ENCODE peak calls at places on chromosomes 1 and 21, in four cellular contexts. E, F, K and R are unnamed samples.

GRCh38 chr1:178938281-178938958 is 67.5 kb upstream of the ANGPTL1 start:
- DNase-seq in K (peak; percentile 34), F (no peak), E (no peak), R (no peak)

GRCh38 chr1:20787100-20787774 is at the start of gene HP1BP3:
- DNase-seq in F (peak; percentile 81), K (peak; percentile 83), E (peak; percentile 83), R (peak; percentile 81)

GRCh38 chr1:180188103-180188506 is 33.4 kb downstream of the QSOX1 start:
- DNase-seq in K (peak; percentile 50), F (no peak), E (no peak), R (no peak)

GRCh38 chr1:158179301-158180041 is 1.2 kb upstream of the CD1D start:
- DNase-seq in E (no peak), K (no peak), F (no peak), R (no peak)

GRCh38 chr1:177966199-177966598 is 3.7 kb downstream of the SEC16B start:
- DNase-seq in K (no peak), E (no peak), F (no peak), R (no peak)

GRCh38 chr1:235679644-235680043 is 30.1 kb upstream of the GNG4 start:
- DNase-seq in E (no peak), F (no peak), K (no peak), R (no peak)

GRCh38 chr1:241447056-241447649 is 72.4 kb downstream of the FH start:
- DNase-seq in E (no peak), K (no peak), F (no peak), R (no peak)

GRCh38 chr1:184035719-184036516 is 1.6 kb downstream of the COLGALT2 start:
- DNase-seq in F (no peak), E (no peak), K (no peak), R (no peak)

GRCh38 chr1:11692899-11693590 is 1.5 kb downstream of the DRAXIN start:
- DNase-seq in F (no peak), E (no peak), K (no peak), R (no peak)

GRCh38 chr1:200767326-200767725 is 28.6 kb downstream of the CAMSAP2 start:
- DNase-seq in K (no peak), F (no peak), E (no peak), R (no peak)

GRCh38 chr1:54442185-54442584 is 36.0 kb upstream of the SSBP3 start:
- DNase-seq in E (no peak), K (no peak), F (no peak), R (no peak)

GRCh38 chr1:233082778-233083550 is 132.6 kb downstream of the NTPCR start:
- DNase-seq in F (no peak), E (no peak), K (no peak), R (no peak)

GRCh38 chr1:22131875-22132486 is 10.9 kb downstream of the WNT4 start:
- DNase-seq in K (no peak), E (no peak), F (peak; percentile 21), R (peak; percentile 72)

GRCh38 chr1:66271216-66271903 is 262.6 kb upstream of the SGIP1 start:
- DNase-seq in K (peak; percentile 82), E (peak; percentile 83), F (no peak), R (no peak)

GRCh38 chr1:176959461-176959860 is 205.1 kb downstream of the ASTN1 start:
- DNase-seq in F (no peak), E (no peak), K (no peak), R (no peak)

GRCh38 chr1:34511802-34512201 is 243.0 kb upstream of the GJB5 start:
- DNase-seq in F (no peak), E (no peak), K (no peak), R (no peak)

GRCh38 chr1:24110642-24111263 is 1.2 kb downstream of the MYOM3 start:
- DNase-seq in F (no peak), E (no peak), K (no peak), R (no peak)

GRCh38 chr21:35170244-35170756 is 121.2 kb upstream of the RUNX1 start:
- DNase-seq in K (no peak), F (no peak), E (no peak), R (no peak)

GRCh38 chr1:55006931-55007330 is 8.2 kb downstream of the BSND start:
- DNase-seq in F (no peak), E (no peak), K (no peak), R (no peak)

GRCh38 chr1:112263464-112263863 is 132.6 kb upstream of the CTTNBP2NL start:
- DNase-seq in K (no peak), F (no peak), E (no peak), R (no peak)

GRCh38 chr1:36328713-36329112 is 5.3 kb upstream of the EVA1B start:
- DNase-seq in E (no peak), F (no peak), K (no peak), R (no peak)

GRCh38 chr1:101509370-101509769 is 272.6 kb downstream of the S1PR1 start:
- DNase-seq in F (no peak), K (no peak), E (no peak), R (no peak)

GRCh38 chr1:2353215-2353906 is 38.0 kb downstream of the MORN1 start:
- DNase-seq in K (no peak), E (no peak), F (no peak), R (no peak)

GRCh38 chr21:44058652-44058964 is 46.5 kb downstream of the TRAPPC10 start:
- DNase-seq in F (no peak), E (no peak), K (no peak), R (no peak)

GRCh38 chr1:199508653-199509052 is 518.9 kb upstream of the NR5A2 start:
- DNase-seq in F (no peak), E (no peak), K (no peak), R (no peak)

GRCh38 chr1:50681931-50682330 is 258.7 kb upstream of the DMRTA2 start:
- DNase-seq in F (no peak), E (no peak), K (no peak), R (no peak)

GRCh38 chr1:2358651-2359640 is 32.4 kb downstream of the MORN1 start:
- DNase-seq in E (no peak), F (no peak), K (peak; percentile 13), R (no peak)

GRCh38 chr1:221793439-221794078 is 51.7 kb upstream of the DUSP10 start:
- DNase-seq in K (no peak), E (no peak), F (no peak), R (no peak)

GRCh38 chr1:84780000-84780716 is 89.9 kb upstream of the SSX2IP start:
- DNase-seq in E (no peak), K (no peak), F (no peak), R (no peak)